ENCODE peak calls at places on chromosome 1, in nine cellular contexts. T, Y, Z, I, K, B, N, O and R are unnamed samples.

GRCh38 chr1:33132549-33132948 is 49.3 kb downstream of the TRIM62 start:
- DNase-seq in N (no peak), Z (no peak), B (no peak), O (no peak), T (no peak), K (no peak), Y (no peak), I (no peak), R (peak; percentile 23)

GRCh38 chr1:74145086-74145485 is 52.9 kb downstream of the LRRIQ3 start:
- DNase-seq in I (no peak), N (no peak), O (peak; percentile 26), K (no peak), B (no peak), Z (no peak), Y (no peak), T (no peak), R (no peak)

GRCh38 chr1:30265127-30266070 is 458.0 kb downstream of the MATN1 start:
- DNase-seq in Z (no peak), B (no peak), N (no peak), Y (no peak), K (no peak), I (no peak), O (no peak), T (no peak), R (no peak)

GRCh38 chr1:31029031-31029430 is 36.5 kb downstream of the PUM1 start:
- DNase-seq in Z (no peak), B (no peak), T (no peak), K (no peak), I (no peak), Y (no peak), N (no peak), O (no peak), R (no peak)

GRCh38 chr1:187157552-187157951 is 328.8 kb downstream of the PLA2G4A start:
- DNase-seq in B (no peak), K (no peak), N (no peak), Z (no peak), Y (no peak), I (peak; percentile 2), T (no peak), O (peak; percentile 2), R (no peak)

GRCh38 chr1:54885863-54886723 is 902 bp downstream of the DHCR24 start:
- DNase-seq in Y (no peak), N (no peak), T (peak; percentile 6), I (no peak), Z (no peak), O (peak; percentile 56), K (no peak), B (peak; percentile 20), R (no peak)

GRCh38 chr1:13681921-13682320 is 18.1 kb upstream of the PRDM2 start:
- DNase-seq in I (no peak), O (no peak), Y (no peak), T (no peak), N (no peak), K (no peak), B (no peak), Z (no peak), R (no peak)

GRCh38 chr1:2300851-2301606 is 72.9 kb downstream of the SKI start:
- DNase-seq in T (peak; percentile 85), Y (no peak), N (peak; percentile 53), O (no peak), I (peak; percentile 72), K (no peak), Z (peak; percentile 94), B (no peak), R (peak; percentile 98)

GRCh38 chr1:60809204-60809985 is 273.0 kb upstream of the NFIA start:
- DNase-seq in B (no peak), Y (no peak), I (peak; percentile 24), K (no peak), N (no peak), T (no peak), O (no peak), Z (no peak), R (no peak)

GRCh38 chr1:30912203-30912602 is 3.6 kb upstream of the SDC3 start:
- DNase-seq in Y (peak; percentile 15), I (no peak), T (no peak), Z (peak; percentile 50), O (no peak), K (no peak), B (no peak), N (no peak), R (peak; percentile 45)

GRCh38 chr1:55416164-55416842 is 201.1 kb upstream of the USP24 start:
- DNase-seq in T (no peak), B (no peak), I (no peak), Z (no peak), O (no peak), N (no peak), K (no peak), Y (no peak), R (no peak)

GRCh38 chr1:183719289-183719688 is 66.2 kb upstream of the APOBEC4 start:
- DNase-seq in Y (no peak), Z (no peak), B (no peak), K (no peak), N (no peak), I (no peak), O (no peak), T (no peak), R (no peak)

GRCh38 chr1:151838491-151839412 is 868 bp downstream of the C2CD4D start:
- DNase-seq in N (no peak), Y (no peak), B (peak; percentile 28), I (no peak), K (no peak), O (peak; percentile 76), T (no peak), Z (no peak), R (peak; percentile 36)

GRCh38 chr1:68293122-68293521 is 60.8 kb upstream of the WLS start:
- DNase-seq in Z (no peak), I (no peak), Y (peak; percentile 34), O (peak; percentile 35), B (peak; percentile 13), T (no peak), K (no peak), N (no peak), R (no peak)

GRCh38 chr1:76770979-76771378 is 96.3 kb upstream of the ST6GALNAC5 start:
- DNase-seq in N (no peak), B (no peak), T (no peak), O (no peak), I (no peak), Z (no peak), Y (no peak), K (no peak), R (no peak)

GRCh38 chr1:21622466-21623315 is 46.5 kb downstream of the RAP1GAP start:
- DNase-seq in N (no peak), Z (peak; percentile 89), K (no peak), Y (peak; percentile 59), I (no peak), T (no peak), B (peak; percentile 82), O (peak; percentile 74), R (peak; percentile 43)

GRCh38 chr1:43969746-43970466 is at the start of gene DPH2:
- DNase-seq in T (peak; percentile 98), Y (peak; percentile 99), Z (peak; percentile 98), B (peak; percentile 95), K (peak; percentile 94), O (peak; percentile 99), I (peak; percentile 97), N (peak; percentile 88), R (peak; percentile 99)
- TF ChIP-seq CTCF in T (no peak), Y (peak; percentile 14), Z (peak; percentile 18), B (no peak), K (no peak), O (peak; percentile 10), I (peak; percentile 7), N (no peak), R (no peak)

DNA sequence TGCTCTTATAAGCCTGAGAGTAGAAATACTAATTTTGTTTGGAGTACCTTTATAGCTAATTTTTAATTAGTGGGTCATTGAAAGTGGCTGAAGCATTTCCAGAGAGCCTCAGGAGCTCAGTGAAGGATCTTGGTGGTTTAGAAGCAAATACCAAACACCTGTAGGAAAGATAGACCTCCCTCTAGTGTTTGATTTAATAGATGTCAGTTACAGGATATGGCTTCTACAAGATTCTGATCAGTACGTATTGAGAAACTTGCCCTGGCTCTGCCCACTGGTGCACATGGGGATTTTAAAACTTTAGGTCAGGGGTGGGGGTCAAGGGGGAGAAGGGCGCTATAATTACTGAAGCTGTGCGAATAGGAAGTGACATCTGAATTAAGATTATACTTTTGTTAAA is 122.2 kb downstream of the POU2F1 start:
- DNase-seq in Z (no peak), K (peak; percentile 4), O (peak; percentile 64), B (no peak), T (no peak), N (no peak), Y (no peak), I (no peak), R (no peak)
- TF ChIP-seq CTCF in Z (no peak), K (peak; percentile 31), O (peak; percentile 36), B (no peak), T (no peak), N (no peak), Y (peak; percentile 56), I (no peak), R (peak; percentile 23)

GRCh38 chr1:99725996-99726395 is 40.4 kb downstream of the FRRS1 start:
- DNase-seq in B (no peak), K (no peak), N (no peak), I (no peak), O (no peak), Z (no peak), Y (no peak), T (no peak), R (no peak)

GRCh38 chr1:99727575-99728190 is 38.8 kb downstream of the FRRS1 start:
- DNase-seq in Z (no peak), B (no peak), O (peak; percentile 64), T (no peak), K (no peak), I (peak; percentile 28), Y (peak; percentile 48), N (no peak), R (no peak)

GRCh38 chr1:99726407-99726806 is 40.0 kb downstream of the FRRS1 start:
- DNase-seq in T (no peak), I (no peak), B (no peak), Y (no peak), K (no peak), Z (no peak), O (no peak), N (no peak), R (no peak)

GRCh38 chr1:99726818-99727217 is 39.6 kb downstream of the FRRS1 start:
- DNase-seq in N (no peak), Y (no peak), Z (no peak), B (no peak), K (no peak), I (no peak), T (no peak), O (no peak), R (no peak)

GRCh38 chr1:99728494-99729235 is 37.8 kb downstream of the FRRS1 start:
- DNase-seq in B (no peak), T (peak; percentile 40), N (no peak), Y (peak; percentile 39), K (no peak), Z (no peak), I (no peak), O (peak; percentile 83), R (no peak)
- TF ChIP-seq CTCF in B (peak; percentile 41), T (peak; percentile 16), N (no peak), Y (peak; percentile 80), K (peak; percentile 40), Z (peak; percentile 46), I (peak; percentile 48), O (peak; percentile 83), R (peak; percentile 53)

DNA sequence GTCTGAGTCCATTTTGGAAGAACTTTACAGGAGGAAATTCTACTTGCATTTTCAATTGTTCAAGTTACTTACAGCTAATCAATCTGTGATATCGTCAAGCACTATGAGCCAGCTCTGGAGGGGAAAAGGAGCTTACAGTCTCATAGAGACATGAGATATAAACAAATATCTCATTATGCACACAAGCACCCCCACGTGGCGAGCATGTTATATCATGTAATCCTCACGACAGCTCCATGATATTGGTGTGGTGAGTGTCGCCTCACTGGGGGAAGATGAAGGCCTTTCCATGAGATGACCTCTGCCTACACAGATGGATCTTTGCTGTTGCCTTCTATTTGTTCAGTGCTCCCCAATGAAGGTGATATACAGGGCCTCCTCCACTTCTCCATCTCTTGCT is 34.6 kb downstream of the TNR start:
- DNase-seq in N (no peak), Y (no peak), Z (no peak), O (no peak), T (no peak), K (no peak), B (no peak), I (no peak), R (no peak)
- TF ChIP-seq CTCF in N (no peak), Y (no peak), Z (no peak), O (no peak), T (no peak), K (peak; percentile 15), B (no peak), I (no peak), R (no peak)